ENCODE peak calls at places on chromosomes 12 and 14, in ten cellular contexts. I, F, E, W, H, X, T, N, D and S are unnamed samples.
A peak's percentile ranks its signal among the peaks of the same experiment; 100 is the strongest.

GRCh38 chr12:92398565-92399309 is 253.1 kb upstream of the BTG1 start:
- DNase-seq in I (no peak), F (no peak), E (no peak), W (no peak), H (no peak), X (no peak), T (no peak), N (no peak), D (no peak), S (no peak)

GRCh38 chr12:100473716-100474150 is at the start of gene NR1H4:
- DNase-seq in I (no peak), F (peak; percentile 67), E (no peak), W (no peak), H (peak; percentile 62), X (no peak), T (no peak), N (no peak), D (no peak), S (peak; percentile 74)

GRCh38 chr14:35229495-35230089 is 62.6 kb upstream of the PSMA6 start:
- DNase-seq in I (peak; percentile 39), F (no peak), E (peak; percentile 18), W (peak; percentile 13), H (peak; percentile 18), X (no peak), T (no peak), N (peak; percentile 33), D (no peak), S (peak; percentile 24)

GRCh38 chr12:65362231-65362630 is 83.7 kb downstream of the MSRB3 start:
- DNase-seq in I (no peak), F (no peak), E (no peak), W (no peak), H (peak; percentile 11), X (no peak), T (no peak), N (no peak), D (no peak), S (no peak)

GRCh38 chr12:75529826-75530225 is 18.4 kb upstream of the KRR1 start:
- DNase-seq in I (no peak), F (no peak), E (no peak), W (no peak), H (no peak), X (no peak), T (no peak), N (no peak), D (no peak), S (no peak)

GRCh38 chr14:38171197-38171596 is 36.5 kb upstream of the SSTR1 start:
- DNase-seq in I (no peak), F (no peak), E (no peak), W (peak; percentile 1), H (peak; percentile 39), X (no peak), T (no peak), N (no peak), D (no peak), S (peak; percentile 57)

GRCh38 chr14:66709292-66709691 is 201.3 kb downstream of the GPHN start:
- DNase-seq in I (no peak), F (no peak), E (no peak), W (no peak), H (peak; percentile 68), X (no peak), T (no peak), N (no peak), D (no peak), S (peak; percentile 69)

GRCh38 chr14:93318927-93319326 is 13.9 kb downstream of the BTBD7 start:
- DNase-seq in I (no peak), F (no peak), E (no peak), W (no peak), H (peak; percentile 24), X (no peak), T (no peak), N (no peak), D (no peak), S (no peak)

GRCh38 chr14:30985796-30986195 is 39.7 kb upstream of the AP4S1 start:
- DNase-seq in I (no peak), F (no peak), E (no peak), W (no peak), H (no peak), X (no peak), T (no peak), N (no peak), D (no peak), S (no peak)

GRCh38 chr14:53668861-53669260 is 287.8 kb downstream of the BMP4 start:
- DNase-seq in I (no peak), F (no peak), E (no peak), W (no peak), H (peak; percentile 67), X (no peak), T (no peak), N (no peak), D (no peak), S (peak; percentile 5)

GRCh38 chr12:51620448-51620847 is 29.4 kb downstream of the SCN8A start:
- DNase-seq in I (no peak), F (no peak), E (no peak), W (no peak), H (peak; percentile 43), X (no peak), T (no peak), N (no peak), D (no peak), S (no peak)

GRCh38 chr12:124709722-124710656 is 142.6 kb upstream of the NCOR2 start:
- DNase-seq in I (no peak), F (no peak), E (no peak), W (no peak), H (peak; percentile 72), X (no peak), T (no peak), N (peak; percentile 41), D (no peak), S (no peak)

GRCh38 chr14:75401356-75401755 is 26.5 kb upstream of the JDP2 start:
- DNase-seq in I (no peak), F (peak; percentile 31), E (no peak), W (no peak), H (peak; percentile 54), X (peak; percentile 88), T (no peak), N (peak; percentile 62), D (peak; percentile 52), S (no peak)

GRCh38 chr12:67222302-67222701 is 46.9 kb upstream of the CAND1 start:
- DNase-seq in I (no peak), F (peak; percentile 16), E (peak; percentile 31), W (peak; percentile 10), H (peak; percentile 8), X (no peak), T (no peak), N (peak; percentile 13), D (no peak), S (peak; percentile 50)

GRCh38 chr12:74626397-74626796 is 88.8 kb downstream of the ATXN7L3B start:
- DNase-seq in I (no peak), F (no peak), E (no peak), W (no peak), H (no peak), X (no peak), T (no peak), N (no peak), D (no peak), S (no peak)

GRCh38 chr12:118611295-118611694 is 234.9 kb downstream of the SUDS3 start:
- DNase-seq in I (no peak), F (no peak), E (no peak), W (no peak), H (no peak), X (peak; percentile 75), T (no peak), N (peak; percentile 4), D (no peak), S (peak; percentile 4)

GRCh38 chr14:99318091-99318958 is 46.3 kb upstream of the BCL11B start:
- DNase-seq in I (peak; percentile 6), F (no peak), E (peak; percentile 8), W (no peak), H (no peak), X (peak; percentile 59), T (no peak), N (no peak), D (no peak), S (no peak)

GRCh38 chr14:103091041-103091882 is 3.3 kb upstream of the EXOC3L4 start:
- DNase-seq in I (peak; percentile 92), F (no peak), E (no peak), W (no peak), H (peak; percentile 48), X (no peak), T (peak; percentile 69), N (no peak), D (peak; percentile 63), S (no peak)

GRCh38 chr12:124461851-124462623 is 105.4 kb downstream of the NCOR2 start:
- DNase-seq in I (no peak), F (no peak), E (no peak), W (no peak), H (peak; percentile 34), X (no peak), T (no peak), N (no peak), D (no peak), S (no peak)

GRCh38 chr14:74915826-74916225 is 7.2 kb downstream of the RPS6KL1 start:
- DNase-seq in I (no peak), F (no peak), E (no peak), W (no peak), H (no peak), X (no peak), T (no peak), N (no peak), D (no peak), S (no peak)